ENCODE peak calls at places on chromosomes 4 and X, in six cellular contexts. O is HCT116, S is K562, W is upper lobe of left lung, N is GM12878, D is HepG2. I is an unnamed sample.

GRCh38 chrX:124274438-124275166 is 57.9 kb upstream of the TEX13D start:
- ATAC-seq in O (no peak), N (no peak), D (no peak), W (peak), S (peak), I (no peak)

GRCh38 chrX:68699960-68700746 is 52.7 kb downstream of the STARD8 start:
- ATAC-seq in S (peak), N (no peak), D (no peak), O (no peak), W (peak), I (no peak)

GRCh38 chr4:25608644-25609043 is 47.0 kb upstream of the SLC34A2 start:
- ATAC-seq in O (no peak), S (no peak), W (no peak), N (no peak), D (no peak), I (no peak)

GRCh38 chr4:174454815-174455473 is 67.3 kb downstream of the HPGD start:
- ATAC-seq in D (no peak), S (no peak), N (no peak), W (no peak), O (no peak), I (no peak)

GRCh38 chr4:26884486-26884988 is 23.9 kb downstream of the STIM2 start:
- ATAC-seq in N (peak), S (no peak), W (no peak), D (no peak), O (no peak), I (no peak)

GRCh38 chr4:126957555-126958440 is 675.0 kb upstream of the INTU start:
- ATAC-seq in O (no peak), W (no peak), N (no peak), D (no peak), S (no peak), I (no peak)

GRCh38 chrX:136176399-136176825 is 29.1 kb downstream of the FHL1 start:
- ATAC-seq in O (no peak), W (peak), N (no peak), S (no peak), D (no peak), I (peak)

GRCh38 chrX:44224760-44225159 is 118.7 kb downstream of the EFHC2 start:
- ATAC-seq in O (no peak), N (no peak), S (no peak), W (no peak), D (no peak), I (no peak)

GRCh38 chrX:132330156-132330729 is 111.0 kb upstream of the RAP2C start:
- ATAC-seq in S (no peak), W (no peak), D (peak), O (no peak), N (no peak), I (no peak)

GRCh38 chr4:149176019-149176418 is 639.6 kb downstream of the IQCM start:
- ATAC-seq in S (no peak), N (no peak), D (no peak), O (no peak), W (no peak), I (no peak)

GRCh38 chrX:3803713-3804112 is 90.3 kb upstream of the PRKX start:
- ATAC-seq in D (no peak), N (no peak), O (no peak), S (no peak), W (no peak), I (no peak)

GRCh38 chrX:2576793-2577192 is 76.0 kb upstream of the DHRSX start:
- ATAC-seq in W (no peak), D (peak), N (no peak), S (peak), O (peak), I (no peak)

GRCh38 chr4:152458801-152459302 is 77.0 kb downstream of the FBXW7 start:
- ATAC-seq in W (peak), S (no peak), O (no peak), N (peak), D (no peak), I (no peak)

GRCh38 chr4:151431728-151432127 is 22.8 kb downstream of the FHIP1A start:
- ATAC-seq in D (no peak), W (no peak), O (no peak), N (no peak), S (no peak), I (no peak)

GRCh38 chr4:123478859-123479345 is 82.3 kb downstream of the SPRY1 start:
- ATAC-seq in N (peak), D (peak), W (peak), S (peak), O (peak), I (no peak)

GRCh38 chr4:96993528-96993927 is 1149.7 kb downstream of the STPG2 start:
- ATAC-seq in S (no peak), O (no peak), W (no peak), N (peak), D (no peak), I (no peak)

GRCh38 chr4:37666625-37667071 is 19.5 kb downstream of the RELL1 start:
- ATAC-seq in N (peak), W (peak), S (no peak), D (no peak), O (peak), I (peak)

GRCh38 chr4:46844325-46844917 is 64.6 kb downstream of the COX7B2 start:
- ATAC-seq in D (peak), O (no peak), N (peak), W (peak), S (peak), I (no peak)

GRCh38 chr4:185737489-185738037 is 74.4 kb downstream of the SORBS2 start:
- ATAC-seq in D (no peak), W (no peak), O (no peak), S (no peak), N (no peak), I (no peak)

GRCh38 chr4:159669094-159669493 is 566.2 kb downstream of the RAPGEF2 start:
- ATAC-seq in N (no peak), S (no peak), O (no peak), W (no peak), D (no peak), I (no peak)

GRCh38 chr4:88969271-88969670 is 87.7 kb downstream of the FAM13A start:
- ATAC-seq in W (no peak), O (no peak), N (no peak), D (peak), S (no peak), I (no peak)

GRCh38 chr4:40492747-40493146 is 136.9 kb downstream of the RBM47 start:
- ATAC-seq in S (no peak), N (no peak), D (no peak), W (peak), O (no peak), I (no peak)

GRCh38 chrX:129717902-129718301 is 20.9 kb upstream of the XPNPEP2 start:
- ATAC-seq in D (no peak), W (peak), O (no peak), S (no peak), N (no peak), I (peak)

GRCh38 chr4:53601251-53601764 is 10.0 kb upstream of the LNX1 start:
- ATAC-seq in O (peak), W (no peak), D (peak), N (peak), S (peak), I (no peak)

GRCh38 chr4:168449740-168450442 is 30.4 kb downstream of the DDX60L start:
- ATAC-seq in D (no peak), W (peak), N (no peak), S (no peak), O (no peak), I (peak)

GRCh38 chrX:151725338-151725614 is 9.3 kb upstream of the CNGA2 start:
- ATAC-seq in O (no peak), D (no peak), N (no peak), W (no peak), S (no peak), I (no peak)

GRCh38 chrX:96682516-96682915 is 2.1 kb upstream of the DIAPH2 start:
- ATAC-seq in S (no peak), W (no peak), O (no peak), N (no peak), D (no peak), I (no peak)

GRCh38 chr4:67714248-67714583 is 13.3 kb upstream of the UBA6 start:
- ATAC-seq in S (peak), D (peak), O (no peak), N (peak), W (no peak), I (no peak)

GRCh38 chrX:25029288-25029687 is 13.5 kb upstream of the ARX start:
- ATAC-seq in O (no peak), W (no peak), S (no peak), N (no peak), D (no peak), I (no peak)

GRCh38 chrX:49675075-49675719 is 20.6 kb downstream of the PAGE1 start:
- ATAC-seq in D (no peak), S (no peak), N (no peak), W (no peak), O (no peak), I (no peak)

GRCh38 chr4:121554377-121554776 is 142.4 kb downstream of the ANXA5 start:
- ATAC-seq in O (no peak), S (no peak), N (no peak), W (peak), D (no peak), I (no peak)

GRCh38 chr4:102308032-102308799 is 37.1 kb downstream of the SLC39A8 start:
- ATAC-seq in O (no peak), W (peak), D (no peak), S (peak), N (peak), I (no peak)

GRCh38 chrX:71216446-71216845 is 6.6 kb upstream of the GJB1 start:
- ATAC-seq in O (no peak), W (no peak), S (no peak), N (no peak), D (no peak), I (no peak)

GRCh38 chrX:73581002-73581628 is 18.1 kb downstream of the CHIC1 start:
- ATAC-seq in W (no peak), D (no peak), N (no peak), S (no peak), O (no peak), I (no peak)

GRCh38 chr4:105145059-105145912 is 1.4 kb upstream of the TET2 start:
- ATAC-seq in O (no peak), S (no peak), D (no peak), N (peak), W (peak), I (peak)

GRCh38 chr4:105149771-105150170 is 3.1 kb downstream of the TET2 start:
- ATAC-seq in D (no peak), W (no peak), O (no peak), N (no peak), S (no peak), I (no peak)

GRCh38 chr4:105145913-105146285 is 777 bp upstream of the TET2 start:
- ATAC-seq in W (peak), N (peak), S (no peak), D (peak), O (peak), I (peak)

GRCh38 chr4:105147226-105148151 is 813 bp downstream of the TET2 start:
- ATAC-seq in S (peak), O (no peak), D (peak), W (no peak), N (peak), I (no peak)

GRCh38 chr4:105146286-105147219 is at the start of gene TET2:
- ATAC-seq in O (peak), W (peak), S (peak), D (peak), N (peak), I (peak)
- TF ChIP-seq POLR2A in O (peak), W (peak), S (peak), D (peak), N (peak), I (peak)

DNA sequence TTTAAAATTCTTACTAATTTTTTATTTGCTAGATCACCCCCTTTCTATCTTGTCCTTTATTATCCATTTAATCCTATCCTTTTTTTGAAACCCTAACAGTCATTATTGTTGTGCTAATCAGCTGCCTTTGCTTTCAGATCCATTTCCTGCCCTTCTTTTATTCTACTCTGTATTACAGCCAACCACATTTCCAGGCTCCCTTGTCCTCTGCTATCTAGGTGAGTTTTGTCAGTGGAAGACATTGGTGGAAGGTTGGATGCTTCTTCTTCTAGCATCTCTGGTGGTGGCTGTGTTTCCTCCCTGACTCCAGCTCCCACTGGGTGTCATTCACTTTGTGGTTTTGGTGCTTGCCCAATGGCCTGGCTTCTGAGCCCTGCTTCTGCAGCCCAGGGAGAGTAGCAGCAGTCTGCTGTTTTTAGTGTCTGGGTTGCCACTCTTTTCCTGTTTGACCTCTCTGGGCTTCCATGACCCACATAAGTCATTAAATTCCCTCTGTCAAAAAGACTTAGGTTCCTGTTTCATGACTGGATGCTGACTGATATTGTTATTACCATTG is 225.2 kb upstream of the PGRMC2 start:
- ATAC-seq in N (no peak), W (no peak), S (no peak), O (no peak), D (no peak), I (no peak)
- H3K4me3 ChIP-seq in N (no peak), W (no peak), S (no peak), O (no peak), D (no peak), I (no peak)

GRCh38 chrX:81201692-81202412 is at the start of the genes HMGN5 and SH3BGRL:
- ATAC-seq in W (peak), N (peak), D (peak), S (peak), O (peak), I (peak)
- TF ChIP-seq POLR2AphosphoS5 in W (no peak), N (peak), D (no peak), S (no peak), O (no peak), I (peak)

GRCh38 chrX:40108959-40109287 is 11.2 kb upstream of the BCOR start:
- ATAC-seq in W (peak), N (peak), S (peak), D (peak), O (peak), I (peak)
- TF ChIP-seq POLR2A in W (peak), N (no peak), S (no peak), D (no peak), O (no peak), I (peak)

GRCh38 chr4:112128452-112128851 is 16.8 kb upstream of the FAM241A start:
- ATAC-seq in D (no peak), W (no peak), O (no peak), N (no peak), S (no peak), I (no peak)
- H3K4me3 ChIP-seq in D (no peak), W (no peak), O (no peak), N (no peak), S (no peak), I (no peak)

GRCh38 chrX:41827886-41828285 is 95.5 kb downstream of the CASK start:
- ATAC-seq in N (no peak), W (no peak), D (no peak), S (no peak), O (no peak), I (no peak)

GRCh38 chrX:41825796-41826195 is 97.6 kb downstream of the CASK start:
- ATAC-seq in O (no peak), S (no peak), D (no peak), W (no peak), N (no peak), I (no peak)

GRCh38 chrX:41824551-41824950 is 98.8 kb downstream of the CASK start:
- ATAC-seq in D (no peak), N (no peak), O (peak), W (no peak), S (no peak), I (no peak)

GRCh38 chrX:41823402-41823801 is 99.4 kb downstream of the GPR82 start:
- ATAC-seq in D (peak), W (no peak), N (no peak), O (no peak), S (no peak), I (no peak)

GRCh38 chrX:41822917-41823316 is 98.9 kb downstream of the GPR82 start:
- ATAC-seq in S (no peak), N (no peak), O (no peak), D (no peak), W (no peak), I (no peak)
- TF ChIP-seq POLR2AphosphoS5 in S (no peak), N (no peak), O (no peak), D (no peak), W (no peak), I (no peak)

GRCh38 chrX:53223068-53223693 is 1.8 kb downstream of the KDM5C start:
- ATAC-seq in N (peak), W (no peak), D (peak), S (peak), O (no peak), I (no peak)

GRCh38 chrX:53230116-53230515 is 5.1 kb upstream of the KDM5C start:
- ATAC-seq in W (no peak), N (no peak), O (no peak), S (no peak), D (no peak), I (no peak)

GRCh38 chrX:53227224-53227765 is 2.3 kb upstream of the KDM5C start:
- ATAC-seq in W (no peak), D (no peak), O (no peak), N (no peak), S (no peak), I (no peak)

GRCh38 chrX:53223955-53224859 is 800 bp downstream of the KDM5C start:
- ATAC-seq in O (peak), N (peak), S (peak), D (peak), W (peak), I (no peak)

DNA sequence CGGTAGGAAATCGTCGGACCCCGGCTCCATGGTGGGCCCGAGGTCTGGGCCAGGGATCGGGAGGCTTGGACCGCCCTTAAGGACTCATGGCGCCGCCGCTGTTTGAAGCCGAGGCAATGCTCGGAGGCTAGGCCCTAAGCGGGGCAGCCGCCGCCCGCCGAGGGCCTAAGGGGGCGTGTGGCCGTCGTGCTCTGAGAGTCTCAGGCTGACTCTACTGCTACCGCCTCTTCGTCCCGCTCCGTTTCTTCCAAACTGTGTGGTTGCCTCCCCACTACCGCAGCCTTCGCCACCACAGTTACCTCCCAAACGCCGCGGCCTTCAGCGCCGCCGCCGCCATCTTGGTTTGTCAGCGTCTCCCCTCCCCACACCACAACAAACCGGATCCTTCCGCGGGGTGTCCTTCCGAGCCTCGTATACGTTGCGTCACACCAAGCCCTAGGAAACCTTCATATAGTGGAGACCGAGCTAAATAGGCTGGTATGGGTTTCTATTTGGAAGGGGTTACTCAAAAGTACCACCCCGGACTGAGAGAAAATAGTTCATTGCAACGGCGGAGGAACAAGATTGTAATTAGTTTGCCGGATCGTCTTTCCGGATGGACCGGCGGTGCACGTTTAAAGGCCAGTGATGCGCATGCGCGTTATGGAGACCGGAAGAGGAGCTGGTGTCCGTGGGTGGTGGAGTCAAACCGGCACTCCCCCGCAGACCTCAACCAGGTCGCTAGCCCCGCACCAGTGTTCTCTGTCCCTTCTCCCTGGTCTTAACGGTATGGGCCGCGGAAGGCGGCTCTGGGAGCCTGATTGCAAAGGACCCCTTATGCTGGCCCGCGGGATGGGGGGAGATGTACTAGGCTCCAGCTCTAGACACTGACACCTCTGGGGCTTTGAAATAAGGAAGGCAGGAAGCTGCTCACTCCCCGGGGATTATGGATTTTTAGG is at the start of gene KDM5C:
- ATAC-seq in O (peak), W (peak), N (peak), S (peak), D (peak), I (peak)
- TF ChIP-seq POLR2A in O (peak), W (peak), N (peak), S (peak), D (peak), I (no peak)

DNA sequence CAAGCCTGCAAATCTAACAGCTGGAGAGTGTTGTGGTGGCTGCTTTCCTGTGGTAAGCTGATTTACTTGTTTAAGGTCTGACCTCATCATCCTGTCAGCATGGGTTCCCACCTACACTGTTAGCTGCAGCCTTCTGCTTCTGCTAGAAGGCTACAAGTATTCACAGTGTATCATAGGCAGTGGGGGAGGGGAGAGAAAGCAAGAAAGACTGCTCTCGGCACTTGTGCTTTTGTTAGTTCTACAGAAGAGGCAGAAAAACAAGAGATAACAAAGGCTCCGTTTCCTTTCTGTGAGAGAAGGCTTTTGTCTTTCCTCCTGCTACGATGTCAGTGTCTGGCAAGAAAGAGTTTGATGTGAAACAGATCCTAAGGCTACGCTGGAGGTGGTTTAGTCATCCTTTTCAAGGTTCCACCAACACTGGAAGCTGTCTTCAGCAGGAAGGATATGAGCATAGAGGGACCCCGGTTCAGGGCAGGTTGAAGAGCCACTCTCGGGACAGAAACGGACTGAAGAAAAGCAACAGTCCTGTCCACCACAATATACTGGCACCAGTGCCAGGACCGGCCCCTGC is at the start of gene KLHL4:
- ATAC-seq in O (no peak), S (peak), W (peak), N (no peak), D (no peak), I (peak)
- H3K4me3 ChIP-seq in O (no peak), S (peak), W (no peak), N (no peak), D (no peak), I (peak)